ENCODE peak calls at places on chromosomes 6 and 20, in four cellular contexts. V, D, I and O are unnamed samples.

GRCh38 chr6:140960566-140960965 is 1172.2 kb upstream of the GJE1 start:
- DNase-seq in V (no peak), D (no peak), I (no peak), O (no peak)

GRCh38 chr6:150813993-150814359 is 51.5 kb upstream of the MTHFD1L start:
- DNase-seq in V (peak; percentile 69), D (no peak), I (no peak), O (no peak)

GRCh38 chr6:84773431-84774173 is 9.2 kb upstream of the TBX18 start:
- DNase-seq in V (no peak), D (peak; percentile 22), I (peak; percentile 33), O (no peak)

GRCh38 chr6:31970604-31971271 is 1.2 kb downstream of the DXO start:
- DNase-seq in V (no peak), D (no peak), I (no peak), O (no peak)

GRCh38 chr20:50478162-50479036 is 31.8 kb upstream of the PTPN1 start:
- DNase-seq in V (no peak), D (peak; percentile 91), I (peak; percentile 93), O (peak; percentile 37)

GRCh38 chr6:16413399-16413798 is 175.0 kb downstream of the GMPR start:
- DNase-seq in V (no peak), D (no peak), I (no peak), O (no peak)

GRCh38 chr20:10131612-10132345 is 86.9 kb upstream of the SNAP25 start:
- DNase-seq in V (no peak), D (no peak), I (no peak), O (no peak)

GRCh38 chr6:111804627-111805235 is 68.5 kb downstream of the FYN start:
- DNase-seq in V (peak; percentile 84), D (no peak), I (peak; percentile 89), O (no peak)

GRCh38 chr20:62914970-62915457 is 11.3 kb downstream of the DIDO1 start:
- DNase-seq in V (no peak), D (peak; percentile 55), I (peak; percentile 48), O (no peak)

GRCh38 chr6:148140772-148141557 is 201.7 kb upstream of the SASH1 start:
- DNase-seq in V (no peak), D (no peak), I (no peak), O (no peak)

GRCh38 chr20:57498425-57499400 is 26.2 kb downstream of the CTCFL start:
- DNase-seq in V (no peak), D (peak; percentile 74), I (no peak), O (no peak)

GRCh38 chr20:57496592-57496991 is 28.3 kb downstream of the CTCFL start:
- DNase-seq in V (no peak), D (no peak), I (no peak), O (no peak)

GRCh38 chr20:57495978-57496377 is 29.0 kb downstream of the CTCFL start:
- DNase-seq in V (no peak), D (no peak), I (no peak), O (no peak)

GRCh38 chr20:57493091-57493615 is 31.8 kb downstream of the CTCFL start:
- DNase-seq in V (no peak), D (no peak), I (no peak), O (no peak)
- TF ChIP-seq SPI1 in V (no peak), D (no peak), I (no peak), O (no peak)

DNA sequence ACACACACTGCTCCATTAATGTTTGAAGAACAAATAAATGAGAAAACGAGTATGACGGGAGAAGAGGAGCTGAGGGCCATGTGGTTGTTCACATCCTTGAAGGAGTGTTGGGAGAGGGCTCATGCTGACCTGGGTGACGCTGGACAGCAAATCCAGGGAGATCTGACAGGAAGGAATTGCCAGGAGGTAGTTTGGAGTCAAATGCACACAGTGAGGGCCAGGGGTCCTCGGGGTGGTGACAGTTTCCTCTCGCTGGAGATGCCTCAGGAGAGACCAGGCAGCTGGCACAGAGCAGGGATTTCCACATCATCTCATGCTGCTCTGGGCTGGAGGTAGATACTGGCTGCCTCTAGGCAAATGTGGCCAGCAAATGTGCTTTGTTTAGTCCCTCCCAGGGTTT is 2.0 kb upstream of the TMEM181 start:
- DNase-seq in V (no peak), D (no peak), I (no peak), O (no peak)
- TF ChIP-seq POLR2AphosphoS5 in V (no peak), D (no peak), I (no peak), O (no peak)

DNA sequence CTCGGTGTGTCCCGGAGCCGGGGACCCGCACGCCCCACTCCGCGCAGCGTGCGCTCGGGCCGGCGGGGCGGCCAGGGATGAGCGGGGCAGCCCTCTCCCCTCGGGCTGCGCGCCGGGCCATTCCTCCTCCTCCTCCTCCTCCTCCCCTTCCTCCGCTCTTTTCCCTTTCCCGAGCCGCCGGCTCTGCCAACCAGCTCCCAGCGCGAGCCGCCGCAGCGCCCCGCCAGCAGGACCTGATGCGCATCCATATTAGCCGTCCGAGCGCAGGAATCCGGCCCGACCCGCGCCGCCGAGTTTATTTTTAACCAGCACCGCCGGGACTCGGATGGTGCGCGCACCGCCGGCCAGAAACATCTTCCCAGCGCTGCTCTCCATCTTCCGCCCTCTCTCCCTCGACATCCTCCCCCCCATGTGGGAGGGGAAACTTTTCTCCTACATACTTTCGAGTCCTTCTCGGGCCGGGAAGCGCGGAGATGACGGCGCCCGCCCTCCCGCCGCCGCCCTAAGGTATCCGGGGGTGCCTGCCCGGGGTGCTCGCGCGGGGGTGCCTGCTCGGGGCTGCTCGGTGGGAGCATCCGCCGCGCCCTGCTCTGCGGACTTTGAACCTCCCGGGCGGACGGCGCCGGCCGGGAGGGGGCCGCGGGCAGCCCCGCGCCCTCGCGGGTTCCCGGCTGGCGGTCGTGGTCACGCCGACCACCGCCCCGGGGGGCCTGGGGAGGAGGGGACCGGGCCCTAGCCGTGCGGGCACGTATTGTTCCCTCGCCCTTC is 619 bp downstream of the RREB1 start:
- DNase-seq in V (no peak), D (no peak), I (peak; percentile 70), O (no peak)
- TF ChIP-seq SPI1 in V (no peak), D (no peak), I (peak; percentile 1), O (no peak)

DNA sequence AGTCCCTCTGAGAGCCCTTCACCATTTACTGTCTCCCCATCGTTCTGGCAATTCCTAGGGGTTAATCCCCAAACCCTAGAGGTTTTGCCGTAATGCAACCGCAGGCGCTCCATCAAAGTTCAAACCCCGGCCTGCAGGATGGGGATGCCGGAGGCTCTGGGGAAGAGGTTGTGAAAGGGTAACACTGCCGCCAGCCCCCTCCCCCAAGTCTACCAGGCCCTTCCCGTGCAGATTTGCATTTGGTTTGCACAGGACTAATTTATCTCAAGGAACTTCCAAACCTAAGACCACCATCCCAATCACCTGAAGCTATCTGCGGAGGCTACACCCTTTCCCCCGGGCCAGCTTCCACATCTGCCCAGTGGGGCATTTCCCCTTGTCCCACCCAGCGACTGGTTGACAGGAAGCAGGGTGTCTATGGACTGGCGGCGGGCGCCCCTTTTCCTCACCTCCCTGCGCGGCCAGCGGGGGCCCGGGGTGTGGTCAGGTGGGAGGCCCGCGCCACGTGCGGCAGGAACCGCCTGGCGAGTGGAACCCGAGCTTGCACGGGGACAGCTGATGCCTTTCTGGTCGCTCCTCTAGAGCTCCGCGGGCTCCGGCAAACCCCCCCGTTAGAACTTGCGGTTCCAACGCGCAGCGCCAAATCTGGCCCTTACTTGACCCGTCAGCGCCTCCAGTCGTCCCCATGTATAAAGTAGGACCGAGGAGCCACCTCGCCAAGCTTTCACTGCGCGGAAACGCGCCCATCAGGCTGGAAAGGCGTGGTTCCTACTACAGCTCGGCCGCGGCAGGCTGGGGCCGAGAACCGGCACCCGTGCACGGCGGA is 9.4 kb upstream of the SLC4A11 start:
- DNase-seq in V (no peak), D (peak; percentile 46), I (peak; percentile 63), O (no peak)
- TF ChIP-seq POLR2AphosphoS5 in V (no peak), D (no peak), I (no peak), O (no peak)

GRCh38 chr6:157747395-157747794 is 75.7 kb upstream of the SNX9 start:
- DNase-seq in V (no peak), D (no peak), I (no peak), O (no peak)
- TF ChIP-seq SPI1 in V (no peak), D (no peak), I (no peak), O (no peak)

GRCh38 chr20:7828437-7828836 is 111.8 kb downstream of the HAO1 start:
- DNase-seq in V (no peak), D (no peak), I (no peak), O (no peak)
- TF ChIP-seq POLR2AphosphoS5 in V (no peak), D (no peak), I (no peak), O (no peak)

GRCh38 chr6:166553563-166554271 is 32.8 kb downstream of the RAMACL start:
- DNase-seq in V (no peak), D (no peak), I (no peak), O (no peak)
- TF ChIP-seq SPI1 in V (no peak), D (no peak), I (no peak), O (no peak)

GRCh38 chr20:19880256-19881079 is 122.4 kb downstream of the RIN2 start:
- DNase-seq in V (no peak), D (no peak), I (no peak), O (no peak)
- TF ChIP-seq POLR2AphosphoS5 in V (no peak), D (no peak), I (no peak), O (no peak)

DNA sequence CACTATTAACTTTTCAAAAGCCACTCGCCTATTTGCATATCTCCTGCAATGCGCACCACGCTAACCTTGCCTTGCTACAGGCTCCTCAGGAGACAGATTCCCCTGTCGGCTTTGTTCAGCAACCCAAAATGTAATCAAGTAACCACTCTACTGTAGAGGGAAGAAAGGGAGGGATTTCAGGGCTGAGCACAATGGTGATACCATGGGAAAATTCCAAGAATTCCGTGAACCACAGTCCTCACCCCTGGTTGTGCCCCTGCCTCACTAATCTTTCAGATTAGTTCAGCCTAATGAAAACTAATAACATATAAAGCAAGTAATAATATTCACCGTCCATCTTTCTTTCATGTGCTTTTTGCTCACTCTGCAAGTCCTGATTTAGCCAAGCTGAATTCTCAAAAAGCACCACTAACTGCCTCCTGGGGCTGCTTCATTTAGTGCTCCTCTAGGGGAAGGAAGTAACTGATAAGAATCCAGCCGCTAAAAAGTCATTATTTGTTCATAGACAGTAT is 6.6 kb downstream of the CITED2 start:
- DNase-seq in V (no peak), D (peak; percentile 30), I (peak; percentile 41), O (no peak)
- TF ChIP-seq SPI1 in V (no peak), D (no peak), I (peak; percentile 70), O (no peak)